ENCODE peak calls at places on chromosomes 2 and 18, in six cellular contexts. N, P, Z, X, K and C are unnamed samples.

GRCh38 chr18:22230403-22231042 is 61.1 kb downstream of the GATA6 start:
- DNase-seq in N (no peak), P (no peak), Z (no peak), X (no peak), K (peak; percentile 84), C (no peak)

GRCh38 chr2:191836853-191837769 is 9.8 kb downstream of the CAVIN2 start:
- DNase-seq in N (no peak), P (no peak), Z (peak; percentile 13), X (no peak), K (no peak), C (no peak)

GRCh38 chr2:239730897-239731296 is 294.2 kb downstream of the NDUFA10 start:
- DNase-seq in N (no peak), P (no peak), Z (no peak), X (no peak), K (no peak), C (no peak)

GRCh38 chr2:129499747-129500146 is 479.7 kb upstream of the RAB6C start:
- DNase-seq in N (no peak), P (no peak), Z (no peak), X (no peak), K (no peak), C (no peak)

GRCh38 chr2:191917430-191917881 is 70.6 kb upstream of the CAVIN2 start:
- DNase-seq in N (no peak), P (no peak), Z (no peak), X (no peak), K (no peak), C (no peak)

GRCh38 chr2:219253753-219254589 is at the start of gene TUBA4A:
- DNase-seq in N (peak; percentile 57), P (peak; percentile 91), Z (peak; percentile 91), X (peak; percentile 85), K (peak; percentile 41), C (peak; percentile 99)

GRCh38 chr2:168231609-168232241 is 15.7 kb downstream of the STK39 start:
- DNase-seq in N (no peak), P (no peak), Z (no peak), X (no peak), K (no peak), C (no peak)

GRCh38 chr2:101872480-101872879 is 119.3 kb upstream of the IL1R2 start:
- DNase-seq in N (no peak), P (no peak), Z (no peak), X (no peak), K (no peak), C (no peak)

GRCh38 chr2:219287569-219288265 is 8.6 kb downstream of the DNAJB2 start:
- DNase-seq in N (no peak), P (no peak), Z (no peak), X (no peak), K (no peak), C (peak; percentile 31)

GRCh38 chr2:69741281-69742169 is at the start of gene ANXA4:
- DNase-seq in N (peak; percentile 56), P (peak; percentile 69), Z (peak; percentile 79), X (peak; percentile 89), K (peak; percentile 83), C (peak; percentile 88)

GRCh38 chr2:9497017-9497416 is 22.7 kb downstream of the IAH1 start:
- DNase-seq in N (no peak), P (no peak), Z (no peak), X (no peak), K (no peak), C (no peak)

GRCh38 chr2:132466428-132467028 is 49.9 kb downstream of the GPR39 start:
- DNase-seq in N (no peak), P (no peak), Z (no peak), X (no peak), K (no peak), C (no peak)

GRCh38 chr18:46719388-46719787 is 37.5 kb downstream of the ST8SIA5 start:
- DNase-seq in N (no peak), P (no peak), Z (no peak), X (no peak), K (no peak), C (no peak)

GRCh38 chr2:241161646-241162281 is 11.5 kb downstream of the PPP1R7 start:
- DNase-seq in N (no peak), P (no peak), Z (no peak), X (peak; percentile 86), K (peak; percentile 86), C (no peak)

GRCh38 chr18:62445386-62445917 is 77.4 kb upstream of the ZCCHC2 start:
- DNase-seq in N (no peak), P (no peak), Z (no peak), X (no peak), K (no peak), C (no peak)

GRCh38 chr2:129460643-129461198 is 518.7 kb upstream of the RAB6C start:
- DNase-seq in N (no peak), P (no peak), Z (no peak), X (no peak), K (no peak), C (no peak)

GRCh38 chr18:23183356-23184150 is 48.3 kb downstream of the CABLES1 start:
- DNase-seq in N (no peak), P (no peak), Z (no peak), X (no peak), K (peak; percentile 27), C (no peak)

GRCh38 chr2:199228887-199229819 is 228.6 kb downstream of the SATB2 start:
- DNase-seq in N (no peak), P (no peak), Z (peak; percentile 57), X (no peak), K (peak; percentile 96), C (no peak)

GRCh38 chr2:85767803-85768665 is 14.2 kb downstream of the ATOH8 start:
- DNase-seq in N (no peak), P (no peak), Z (no peak), X (no peak), K (no peak), C (no peak)

GRCh38 chr2:85769987-85770362 is 16.2 kb downstream of the ATOH8 start:
- DNase-seq in N (no peak), P (no peak), Z (no peak), X (no peak), K (no peak), C (no peak)

GRCh38 chr2:85770369-85770768 is 16.6 kb downstream of the ATOH8 start:
- DNase-seq in N (no peak), P (no peak), Z (no peak), X (no peak), K (peak; percentile 50), C (no peak)

GRCh38 chr2:85768713-85769112 is 14.9 kb downstream of the ATOH8 start:
- DNase-seq in N (no peak), P (no peak), Z (no peak), X (no peak), K (peak; percentile 56), C (no peak)

DNA sequence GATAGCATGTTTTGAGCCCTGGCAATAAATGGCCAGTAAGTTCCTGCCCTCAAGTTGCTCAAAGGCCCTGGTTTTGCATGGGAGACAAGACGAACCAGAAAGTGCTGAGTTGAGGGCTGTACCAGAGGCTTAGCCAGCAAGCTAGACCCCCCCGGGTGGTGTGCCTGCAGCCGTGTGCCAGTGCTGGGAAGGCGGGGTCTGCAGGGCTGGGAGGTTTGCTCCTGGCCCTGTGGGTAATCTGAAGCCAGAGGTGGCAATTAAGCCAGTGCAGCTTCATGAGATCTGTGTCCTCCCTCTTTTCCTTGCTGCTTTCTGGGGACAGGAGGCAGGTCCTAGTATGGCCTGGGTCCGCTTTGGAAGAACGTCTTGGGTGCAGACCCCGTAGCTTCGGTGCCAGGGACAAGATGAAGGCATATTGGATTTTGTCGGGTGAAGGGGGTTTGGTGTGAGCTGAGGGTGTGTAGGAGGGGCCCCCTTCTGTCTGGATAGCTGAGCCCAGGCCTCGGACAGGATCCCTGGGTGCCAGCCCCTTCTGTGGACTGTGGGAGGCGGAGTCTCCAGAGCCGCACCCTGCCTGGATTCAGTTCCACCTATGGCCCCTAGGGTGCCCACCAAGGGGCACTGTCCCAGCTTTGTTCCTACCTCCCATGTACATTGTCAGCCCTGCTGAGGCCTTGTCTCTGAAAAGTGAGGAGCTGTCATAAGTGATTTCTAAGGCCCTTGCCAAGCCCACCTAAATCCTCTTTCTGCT is 15.6 kb downstream of the ATOH8 start:
- DNase-seq in N (no peak), P (no peak), Z (no peak), X (no peak), K (no peak), C (no peak)
- TF ChIP-seq CTCF in N (peak; percentile 58), P (peak; percentile 67), Z (peak; percentile 18), X (peak; percentile 25), K (peak; percentile 49), C (no peak)

GRCh38 chr2:20539776-20540586 is 93.1 kb downstream of the RHOB start:
- DNase-seq in N (no peak), P (no peak), Z (no peak), X (peak; percentile 53), K (no peak), C (no peak)

GRCh38 chr2:20541651-20542050 is 94.8 kb downstream of the RHOB start:
- DNase-seq in N (no peak), P (no peak), Z (no peak), X (no peak), K (no peak), C (no peak)

GRCh38 chr2:20541305-20541640 is 94.4 kb downstream of the RHOB start:
- DNase-seq in N (no peak), P (no peak), Z (no peak), X (no peak), K (no peak), C (no peak)

GRCh38 chr2:20539133-20539719 is 92.4 kb downstream of the RHOB start:
- DNase-seq in N (no peak), P (no peak), Z (no peak), X (no peak), K (no peak), C (no peak)

GRCh38 chr2:20540587-20541304 is 93.9 kb downstream of the RHOB start:
- DNase-seq in N (no peak), P (no peak), Z (no peak), X (no peak), K (no peak), C (no peak)
- TF ChIP-seq CTCF in N (no peak), P (no peak), Z (no peak), X (no peak), K (no peak), C (no peak)

DNA sequence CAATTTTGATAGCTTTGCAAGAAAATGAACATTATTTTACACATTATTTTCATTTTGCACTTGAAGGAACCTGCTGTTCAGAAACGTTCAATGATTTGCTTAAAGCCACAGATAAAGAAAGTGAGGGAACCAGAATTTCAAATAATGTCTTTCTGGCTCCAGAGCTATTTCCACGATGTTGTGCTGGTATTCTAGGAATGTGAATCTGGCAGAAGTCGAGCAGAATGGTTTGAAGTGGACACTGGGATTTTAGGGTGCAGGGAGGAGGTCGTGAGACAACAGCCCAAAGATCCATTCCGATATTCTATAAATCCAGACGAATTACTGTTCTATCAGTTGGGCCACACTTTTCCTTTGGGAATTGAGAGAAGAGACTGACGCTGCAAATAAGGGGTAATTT is 2.2 kb downstream of the CCDC102B start:
- DNase-seq in N (no peak), P (no peak), Z (no peak), X (no peak), K (peak; percentile 23), C (no peak)
- TF ChIP-seq CTCF in N (no peak), P (no peak), Z (no peak), X (no peak), K (no peak), C (no peak)

GRCh38 chr2:195308163-195308562 is 348.9 kb upstream of the SLC39A10 start:
- DNase-seq in N (no peak), P (no peak), Z (no peak), X (no peak), K (no peak), C (no peak)

GRCh38 chr2:195307751-195308150 is 349.3 kb upstream of the SLC39A10 start:
- DNase-seq in N (no peak), P (peak; percentile 69), Z (no peak), X (no peak), K (no peak), C (no peak)

GRCh38 chr2:195304310-195304709 is 352.7 kb upstream of the SLC39A10 start:
- DNase-seq in N (no peak), P (peak; percentile 74), Z (no peak), X (no peak), K (peak; percentile 21), C (no peak)
- TF ChIP-seq CTCF in N (no peak), P (peak; percentile 72), Z (peak; percentile 16), X (no peak), K (peak; percentile 40), C (peak; percentile 16)